ENCODE peak calls at places on chromosome X, in four cellular contexts. H is NCI-H1105 treated with DMSO at 0.1 percent for 48 hours, D is sigmoid colon, E is NCI-H146. K is an unnamed sample.

GRCh38 chrX:20317873-20318272 is 51.2 kb upstream of the RPS6KA3 start:
- DNase-seq in H (no peak), D (no peak), E (no peak), K (no peak)

GRCh38 chrX:46152756-46153155 is 392.5 kb downstream of the ZNF674 start:
- DNase-seq in H (peak), D (no peak), E (no peak), K (no peak)

GRCh38 chrX:44223150-44223549 is 120.3 kb downstream of the EFHC2 start:
- DNase-seq in H (no peak), D (no peak), E (no peak), K (no peak)

GRCh38 chrX:72131317-72132294 is at the start of gene RTL5:
- DNase-seq in H (peak), D (peak), E (peak), K (peak)

GRCh38 chrX:35166023-35166422 is 223.4 kb downstream of the FAM47B start:
- DNase-seq in H (no peak), D (no peak), E (no peak), K (no peak)

GRCh38 chrX:120755066-120755846 is 120.4 kb downstream of the CT47B1 start:
- DNase-seq in H (no peak), D (no peak), E (peak), K (no peak)

GRCh38 chrX:70042399-70043371 is 7.1 kb downstream of the AWAT2 start:
- DNase-seq in H (no peak), D (no peak), E (no peak), K (no peak)

GRCh38 chrX:113644426-113644825 is 803.8 kb upstream of the AMOT start:
- DNase-seq in H (no peak), D (no peak), E (no peak), K (no peak)

GRCh38 chrX:8673211-8673610 is 58.7 kb downstream of the ANOS1 start:
- DNase-seq in H (no peak), D (no peak), E (no peak), K (no peak)

GRCh38 chrX:12390301-12390700 is 252.0 kb downstream of the FRMPD4 start:
- DNase-seq in H (no peak), D (no peak), E (no peak), K (no peak)

GRCh38 chrX:96436105-96436504 is 248.5 kb upstream of the DIAPH2 start:
- DNase-seq in H (no peak), D (no peak), E (no peak), K (no peak)

GRCh38 chrX:97389761-97390192 is 506.1 kb downstream of the RPA4 start:
- DNase-seq in H (no peak), D (no peak), E (no peak), K (no peak)

K was measured in COR-L47.